ENCODE peak calls at places on chromosomes 4 and X, in four cellular contexts. X is prostate gland, R is erythroblast, Y is lower leg skin. M is an unnamed sample.

GRCh38 chr4:58734030-58734673 is 1624.0 kb upstream of the IGFBP7 start:
- DNase-seq in Y (no peak), X (no peak), R (no peak), M (no peak)

GRCh38 chrX:108696690-108697089 is 39.7 kb downstream of the IRS4 start:
- DNase-seq in Y (no peak), R (no peak), X (no peak), M (no peak)

GRCh38 chrX:122517781-122518180 is 666.3 kb upstream of the GRIA3 start:
- DNase-seq in Y (no peak), R (no peak), X (no peak), M (no peak)

GRCh38 chr4:72505314-72505744 is 63.7 kb downstream of the ADAMTS3 start:
- DNase-seq in Y (no peak), X (no peak), R (peak; percentile 54), M (no peak)

GRCh38 chrX:107935664-107936433 is 46.3 kb downstream of the TEX13B start:
- DNase-seq in R (no peak), Y (peak; percentile 13), X (no peak), M (no peak)

GRCh38 chrX:153456161-153456560 is 10.3 kb upstream of the TREX2 start:
- DNase-seq in R (no peak), X (peak; percentile 41), Y (peak; percentile 18), M (no peak)

GRCh38 chr4:168449740-168450442 is 30.4 kb downstream of the DDX60L start:
- DNase-seq in X (no peak), Y (peak; percentile 62), R (peak; percentile 41), M (no peak)

GRCh38 chr4:90184560-90184959 is 57.4 kb downstream of the CCSER1 start:
- DNase-seq in R (no peak), X (no peak), Y (no peak), M (no peak)

GRCh38 chr4:168397611-168398169 is 79.1 kb upstream of the DDX60 start:
- DNase-seq in X (no peak), Y (no peak), R (no peak), M (no peak)

GRCh38 chr4:6465985-6466384 is 6.4 kb downstream of the PPP2R2C start:
- DNase-seq in R (no peak), X (no peak), Y (no peak), M (no peak)

GRCh38 chr4:10736266-10736665 is 51.7 kb upstream of the CLNK start:
- DNase-seq in R (no peak), X (no peak), Y (no peak), M (no peak)

GRCh38 chr4:127772769-127773671 is 9.1 kb upstream of the HSPA4L start:
- DNase-seq in X (no peak), R (peak; percentile 33), Y (no peak), M (no peak)

GRCh38 chrX:115054876-115055275 is 37.5 kb upstream of the IL13RA2 start:
- DNase-seq in R (no peak), X (no peak), Y (no peak), M (no peak)

GRCh38 chr4:82469776-82470345 is 39.5 kb downstream of the ENOPH1 start:
- DNase-seq in X (no peak), Y (no peak), R (no peak), M (no peak)

GRCh38 chr4:123744664-123745290 is 348.2 kb downstream of the SPRY1 start:
- DNase-seq in Y (no peak), R (no peak), X (no peak), M (no peak)

GRCh38 chr4:186204103-186204559 is 12.8 kb downstream of the CYP4V2 start:
- DNase-seq in X (no peak), R (no peak), Y (peak; percentile 21), M (no peak)

GRCh38 chr4:41448935-41449334 is 89.0 kb upstream of the LIMCH1 start:
- DNase-seq in R (no peak), Y (no peak), X (no peak), M (no peak)

GRCh38 chr4:83074086-83074704 is 39.2 kb downstream of the COPS4 start:
- DNase-seq in Y (peak; percentile 32), R (peak; percentile 76), X (peak; percentile 55), M (peak; percentile 20)

GRCh38 chrX:77793950-77794349 is 7.9 kb upstream of the ATRX start:
- DNase-seq in X (no peak), R (no peak), Y (no peak), M (no peak)

GRCh38 chr4:3436798-3437581 is 4.8 kb upstream of the HGFAC start:
- DNase-seq in Y (peak; percentile 53), X (peak; percentile 90), R (peak; percentile 14), M (no peak)

GRCh38 chr4:147019061-147019460 is 73.4 kb upstream of the TTC29 start:
- DNase-seq in R (peak; percentile 37), Y (peak; percentile 65), X (peak; percentile 43), M (no peak)

GRCh38 chr4:48112017-48112667 is 21.9 kb downstream of the TXK start:
- DNase-seq in X (no peak), Y (no peak), R (no peak), M (no peak)

GRCh38 chrX:2404816-2405215 is 96.0 kb downstream of the DHRSX start:
- DNase-seq in Y (no peak), R (no peak), X (peak; percentile 17), M (no peak)

GRCh38 chr4:114015444-114015899 is 36.0 kb upstream of the ARSJ start:
- DNase-seq in R (no peak), X (peak; percentile 43), Y (no peak), M (no peak)

GRCh38 chr4:53498712-53499111 is 92.6 kb downstream of the LNX1 start:
- DNase-seq in Y (no peak), X (no peak), R (no peak), M (no peak)

GRCh38 chr4:5780831-5781480 is 70.0 kb downstream of the EVC start:
- DNase-seq in R (no peak), Y (no peak), X (no peak), M (no peak)

GRCh38 chr4:151485541-151486131 is 76.7 kb downstream of the FHIP1A start:
- DNase-seq in R (no peak), X (no peak), Y (no peak), M (no peak)

GRCh38 chr4:124079174-124079780 is 633.3 kb downstream of the ANKRD50 start:
- DNase-seq in Y (no peak), X (no peak), R (no peak), M (no peak)

GRCh38 chr4:38692421-38692820 is 28.4 kb downstream of the KLF3 start:
- DNase-seq in X (no peak), R (no peak), Y (no peak), M (no peak)
- TF ChIP-seq POLR2A in X (no peak), R (no peak), Y (no peak), M (no peak)

GRCh38 chr4:165715211-165715610 is 157.8 kb upstream of the TLL1 start:
- DNase-seq in X (no peak), R (no peak), Y (no peak), M (no peak)
- TF ChIP-seq POLR2A in X (no peak), R (no peak), Y (no peak), M (no peak)

DNA sequence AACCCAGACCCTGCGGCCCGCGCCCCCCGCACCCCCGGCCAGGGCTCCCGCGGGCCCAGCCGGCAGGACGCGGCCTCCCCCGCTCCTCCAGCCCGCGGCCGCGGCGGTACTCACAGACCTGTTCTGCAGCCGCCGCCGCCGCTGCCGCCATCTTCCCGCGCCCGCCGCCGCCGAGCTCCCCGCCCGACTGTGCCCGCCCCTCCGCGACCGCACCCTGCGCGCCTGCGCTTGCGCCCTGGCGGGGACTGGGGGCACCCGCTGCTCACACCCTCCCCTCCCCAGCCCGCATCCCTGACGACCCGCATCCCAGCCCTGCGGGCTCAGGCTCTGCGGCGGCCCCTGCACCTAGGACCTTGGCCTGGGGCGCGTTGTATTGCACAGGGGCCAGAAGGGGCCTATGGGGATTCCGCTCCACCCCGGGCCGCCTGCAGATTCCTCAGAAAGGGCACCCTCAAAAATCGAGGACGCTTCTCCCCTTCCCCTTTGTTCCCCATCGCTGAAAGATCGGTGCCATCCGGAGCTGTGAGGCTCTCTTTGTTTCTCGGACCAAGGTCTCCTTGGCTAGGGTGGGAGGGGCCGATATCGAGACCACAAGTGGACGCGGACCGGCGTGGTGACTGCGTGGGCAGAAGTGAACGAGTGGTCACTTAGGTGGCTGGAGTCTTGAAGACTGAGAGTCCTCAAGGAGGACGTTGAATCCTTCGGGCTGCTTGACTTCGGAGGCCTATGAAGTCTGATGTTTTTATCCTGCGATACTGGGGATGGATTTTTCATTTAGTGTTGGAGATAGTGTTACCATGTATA is at the start of gene SGCB:
- DNase-seq in R (peak; percentile 33), X (peak; percentile 53), Y (peak; percentile 29), M (peak; percentile 53)
- TF ChIP-seq POLR2A in R (no peak), X (peak; percentile 20), Y (no peak), M (no peak)

DNA sequence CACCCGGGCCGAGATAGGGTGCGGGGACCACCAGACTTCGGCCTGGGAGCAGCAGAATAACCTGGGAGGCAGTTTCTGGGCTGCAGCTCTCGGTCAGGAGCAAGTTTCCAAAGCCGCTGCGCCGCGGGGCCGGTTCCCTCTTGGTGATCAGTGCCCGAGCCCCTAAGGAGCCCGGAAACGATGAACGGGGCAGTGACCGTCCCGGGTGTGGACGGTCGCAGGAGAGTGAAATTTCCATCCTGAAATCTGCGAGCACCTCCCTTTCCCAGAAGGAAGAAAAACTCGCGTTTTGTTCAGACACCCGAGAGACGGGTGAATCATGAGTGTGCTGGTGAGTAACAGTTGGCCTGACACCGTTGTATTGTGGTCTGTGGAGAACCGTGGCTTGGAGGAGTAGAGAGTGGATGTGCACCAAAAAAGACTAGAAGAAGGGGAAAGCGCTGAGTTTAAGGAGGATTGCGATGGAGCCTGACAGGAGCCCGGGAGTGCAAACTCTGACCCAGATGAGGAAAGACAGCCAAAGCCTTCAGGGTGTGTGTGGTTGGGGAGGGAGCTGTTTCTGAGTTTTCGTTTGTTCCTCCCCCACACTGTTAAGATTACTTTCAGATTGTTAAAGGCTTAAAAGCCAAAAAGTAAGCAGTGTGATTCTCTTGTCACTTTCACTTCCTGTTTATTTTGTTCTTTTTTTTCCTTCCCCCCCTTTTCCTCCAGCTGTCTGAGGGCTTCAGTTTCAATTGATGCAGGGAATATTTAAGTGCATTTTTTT is 824 bp downstream of the MCUB start:
- DNase-seq in Y (peak; percentile 28), R (peak; percentile 50), X (peak; percentile 12), M (peak; percentile 65)
- TF ChIP-seq POLR2A in Y (no peak), R (no peak), X (no peak), M (peak; percentile 53)